ENCODE peak calls at places on chromosomes 12 and 14, in nine cellular contexts. U, V, I, M, B, S, A, L and Y are unnamed samples.

GRCh38 chr14:44112774-44113460 is 394.2 kb downstream of the FSCB start:
- DNase-seq in U (peak), V (no peak), I (no peak), M (no peak), B (no peak), S (no peak), A (no peak), L (no peak), Y (no peak)

GRCh38 chr12:990308-990648 is 745 bp upstream of the ERC1 start:
- DNase-seq in U (peak), V (peak), I (peak), M (peak), B (peak), S (peak), A (peak), L (peak), Y (peak)

GRCh38 chr12:18320036-18320617 is 58.8 kb downstream of the PIK3C2G start:
- DNase-seq in U (peak), V (no peak), I (no peak), M (no peak), B (peak), S (no peak), A (no peak), L (no peak), Y (no peak)

GRCh38 chr14:35420036-35420811 is 15.7 kb upstream of the NFKBIA start:
- DNase-seq in U (peak), V (no peak), I (no peak), M (no peak), B (no peak), S (no peak), A (no peak), L (no peak), Y (no peak)

GRCh38 chr12:26711569-26711968 is 121.4 kb downstream of the ITPR2 start:
- DNase-seq in U (no peak), V (no peak), I (no peak), M (no peak), B (no peak), S (no peak), A (no peak), L (no peak), Y (no peak)

GRCh38 chr12:31120392-31121008 is 46.8 kb downstream of the DDX11 start:
- DNase-seq in U (no peak), V (no peak), I (no peak), M (peak), B (no peak), S (no peak), A (no peak), L (no peak), Y (no peak)

GRCh38 chr12:53048033-53048779 is 1.7 kb upstream of the TNS2 start:
- DNase-seq in U (no peak), V (peak), I (peak), M (no peak), B (peak), S (peak), A (peak), L (no peak), Y (peak)

GRCh38 chr12:78194448-78194847 is 363.8 kb downstream of the NAV3 start:
- DNase-seq in U (peak), V (no peak), I (no peak), M (no peak), B (no peak), S (no peak), A (no peak), L (no peak), Y (no peak)

GRCh38 chr12:52147367-52147972 is 44.3 kb downstream of the KRT80 start:
- DNase-seq in U (peak), V (peak), I (peak), M (peak), B (peak), S (peak), A (peak), L (peak), Y (peak)

GRCh38 chr14:50335389-50335788 is 23.3 kb downstream of the DMAC2L start:
- DNase-seq in U (no peak), V (peak), I (peak), M (no peak), B (peak), S (peak), A (peak), L (no peak), Y (peak)

GRCh38 chr14:68888025-68888850 is 90.9 kb downstream of the ACTN1 start:
- DNase-seq in U (peak), V (peak), I (no peak), M (peak), B (no peak), S (no peak), A (no peak), L (no peak), Y (no peak)

GRCh38 chr14:52596320-52596719 is 43.7 kb downstream of the GPR137C start:
- DNase-seq in U (no peak), V (no peak), I (no peak), M (no peak), B (no peak), S (no peak), A (no peak), L (no peak), Y (no peak)

GRCh38 chr12:114391088-114391487 is 14.9 kb downstream of the TBX5 start:
- DNase-seq in U (no peak), V (no peak), I (no peak), M (no peak), B (no peak), S (no peak), A (no peak), L (no peak), Y (no peak)

GRCh38 chr14:69963966-69964365 is 84.8 kb downstream of the SMOC1 start:
- DNase-seq in U (no peak), V (no peak), I (peak), M (no peak), B (no peak), S (no peak), A (no peak), L (no peak), Y (no peak)

GRCh38 chr12:105706321-105706972 is 376.0 kb downstream of the C12orf75 start:
- DNase-seq in U (peak), V (peak), I (no peak), M (no peak), B (no peak), S (no peak), A (no peak), L (no peak), Y (peak)

GRCh38 chr12:121325922-121326396 is 26.3 kb downstream of the ANAPC5 start:
- DNase-seq in U (no peak), V (no peak), I (no peak), M (no peak), B (peak), S (no peak), A (no peak), L (no peak), Y (no peak)

GRCh38 chr12:86148071-86148470 is 108.1 kb downstream of the MGAT4C start:
- DNase-seq in U (peak), V (no peak), I (no peak), M (no peak), B (no peak), S (no peak), A (no peak), L (no peak), Y (no peak)

GRCh38 chr12:16610743-16611142 is 4.8 kb upstream of the LMO3 start:
- DNase-seq in U (no peak), V (no peak), I (no peak), M (no peak), B (no peak), S (no peak), A (no peak), L (no peak), Y (no peak)

GRCh38 chr12:25257590-25258324 is 7.0 kb upstream of the KRAS start:
- DNase-seq in U (no peak), V (no peak), I (no peak), M (no peak), B (no peak), S (no peak), A (no peak), L (no peak), Y (no peak)

GRCh38 chr12:75735853-75736252 is 224.4 kb upstream of the KRR1 start:
- DNase-seq in U (peak), V (no peak), I (peak), M (peak), B (peak), S (no peak), A (no peak), L (no peak), Y (no peak)

GRCh38 chr12:53746592-53747491 is 4.9 kb downstream of the CISTR start:
- DNase-seq in U (peak), V (peak), I (peak), M (peak), B (peak), S (peak), A (peak), L (peak), Y (peak)

GRCh38 chr12:51593539-51593938 is 2.5 kb downstream of the SCN8A start:
- DNase-seq in U (peak), V (no peak), I (no peak), M (no peak), B (peak), S (peak), A (peak), L (no peak), Y (no peak)

GRCh38 chr12:67747869-67748760 is 99.6 kb downstream of the DYRK2 start:
- DNase-seq in U (peak), V (no peak), I (no peak), M (no peak), B (peak), S (peak), A (no peak), L (no peak), Y (peak)

GRCh38 chr12:29516431-29516875 is 19.0 kb upstream of the OVCH1 start:
- DNase-seq in U (peak), V (no peak), I (no peak), M (no peak), B (no peak), S (no peak), A (no peak), L (no peak), Y (no peak)

GRCh38 chr14:63342381-63342780 is 23.6 kb upstream of the GPHB5 start:
- DNase-seq in U (no peak), V (no peak), I (no peak), M (no peak), B (no peak), S (no peak), A (no peak), L (no peak), Y (no peak)

GRCh38 chr12:29164477-29165163 is 15.5 kb downstream of the FAR2 start:
- DNase-seq in U (peak), V (no peak), I (no peak), M (no peak), B (no peak), S (no peak), A (no peak), L (no peak), Y (no peak)

GRCh38 chr12:25384038-25384953 is 133.6 kb upstream of the KRAS start:
- DNase-seq in U (no peak), V (no peak), I (no peak), M (no peak), B (peak), S (peak), A (no peak), L (no peak), Y (no peak)

GRCh38 chr12:100758083-100758482 is 36.5 kb upstream of the ANO4 start:
- DNase-seq in U (no peak), V (no peak), I (no peak), M (no peak), B (no peak), S (no peak), A (no peak), L (no peak), Y (no peak)

GRCh38 chr12:27969011-27969900 is 3.3 kb downstream of the PTHLH start:
- DNase-seq in U (no peak), V (peak), I (no peak), M (peak), B (no peak), S (no peak), A (peak), L (no peak), Y (peak)

GRCh38 chr14:100292301-100292775 is 13.9 kb downstream of the SLC25A29 start:
- DNase-seq in U (no peak), V (peak), I (no peak), M (peak), B (no peak), S (no peak), A (no peak), L (no peak), Y (no peak)

GRCh38 chr12:120618954-120619615 is 21.3 kb upstream of the CABP1 start:
- DNase-seq in U (no peak), V (no peak), I (peak), M (no peak), B (no peak), S (no peak), A (no peak), L (no peak), Y (no peak)

GRCh38 chr12:6469092-6469491 is 1.4 kb downstream of the VAMP1 start:
- DNase-seq in U (no peak), V (no peak), I (no peak), M (no peak), B (no peak), S (no peak), A (no peak), L (no peak), Y (no peak)

GRCh38 chr14:68143341-68143807 is 323.8 kb downstream of the RAD51B start:
- DNase-seq in U (no peak), V (peak), I (peak), M (no peak), B (peak), S (peak), A (peak), L (no peak), Y (peak)

GRCh38 chr14:56055521-56055920 is 62.7 kb upstream of the PELI2 start:
- DNase-seq in U (no peak), V (no peak), I (peak), M (no peak), B (no peak), S (no peak), A (no peak), L (no peak), Y (no peak)

GRCh38 chr14:92988786-92989755 is 66.1 kb downstream of the CHGA start:
- DNase-seq in U (no peak), V (no peak), I (no peak), M (peak), B (no peak), S (no peak), A (no peak), L (no peak), Y (no peak)

GRCh38 chr12:113149361-113150150 is at the start of gene CFAP73:
- DNase-seq in U (peak), V (no peak), I (peak), M (no peak), B (peak), S (peak), A (peak), L (no peak), Y (no peak)

GRCh38 chr12:9868271-9868815 is 811 bp downstream of the CLEC2B start:
- DNase-seq in U (no peak), V (no peak), I (no peak), M (no peak), B (no peak), S (no peak), A (no peak), L (no peak), Y (no peak)

GRCh38 chr12:104648746-104649145 is 192.0 kb downstream of the CHST11 start:
- DNase-seq in U (no peak), V (no peak), I (no peak), M (no peak), B (no peak), S (no peak), A (no peak), L (no peak), Y (no peak)

GRCh38 chr12:104641862-104642261 is 185.1 kb downstream of the CHST11 start:
- DNase-seq in U (no peak), V (no peak), I (no peak), M (no peak), B (peak), S (no peak), A (no peak), L (peak), Y (no peak)

GRCh38 chr12:104643093-104643646 is 186.4 kb downstream of the CHST11 start:
- DNase-seq in U (no peak), V (no peak), I (no peak), M (no peak), B (peak), S (no peak), A (no peak), L (no peak), Y (no peak)

GRCh38 chr12:104649217-104649834 is 192.6 kb downstream of the CHST11 start:
- DNase-seq in U (no peak), V (no peak), I (no peak), M (no peak), B (no peak), S (no peak), A (no peak), L (no peak), Y (no peak)

GRCh38 chr12:104643921-104644669 is 187.3 kb downstream of the CHST11 start:
- DNase-seq in U (no peak), V (peak), I (no peak), M (peak), B (peak), S (no peak), A (peak), L (peak), Y (no peak)
- H3K4me3 ChIP-seq in U (no peak), V (no peak), I (no peak), M (no peak), B (no peak), S (no peak), A (no peak), L (no peak), Y (no peak)

GRCh38 chr12:65123435-65124063 is 2.4 kb upstream of the WIF1 start:
- DNase-seq in U (peak), V (no peak), I (no peak), M (no peak), B (peak), S (peak), A (no peak), L (no peak), Y (no peak)
- TF ChIP-seq CTCF in U (peak), V (peak), I (peak), M (peak), B (peak), S (peak), A (peak), L (no peak), Y (peak)

GRCh38 chr12:112096667-112097066 is 11.9 kb downstream of the NAA25 start:
- DNase-seq in U (peak), V (no peak), I (no peak), M (no peak), B (no peak), S (no peak), A (no peak), L (no peak), Y (no peak)

GRCh38 chr12:112091563-112091962 is 17.0 kb downstream of the NAA25 start:
- DNase-seq in U (no peak), V (no peak), I (no peak), M (no peak), B (no peak), S (no peak), A (no peak), L (no peak), Y (no peak)

GRCh38 chr12:112097641-112098040 is 10.9 kb downstream of the NAA25 start:
- DNase-seq in U (no peak), V (no peak), I (no peak), M (no peak), B (no peak), S (no peak), A (no peak), L (no peak), Y (no peak)

GRCh38 chr12:112096070-112096469 is 12.5 kb downstream of the NAA25 start:
- DNase-seq in U (no peak), V (no peak), I (no peak), M (no peak), B (no peak), S (no peak), A (no peak), L (no peak), Y (no peak)
- H3K4me3 ChIP-seq in U (no peak), V (no peak), I (no peak), M (no peak), B (no peak), S (no peak), A (no peak), L (no peak), Y (no peak)

GRCh38 chr12:57177354-57177753 is 29.9 kb upstream of the LRP1-AS start:
- DNase-seq in U (no peak), V (no peak), I (no peak), M (no peak), B (no peak), S (no peak), A (no peak), L (no peak), Y (no peak)

GRCh38 chr12:57178213-57178612 is 30.8 kb upstream of the LRP1-AS start:
- DNase-seq in U (no peak), V (no peak), I (no peak), M (no peak), B (no peak), S (no peak), A (no peak), L (no peak), Y (no peak)

GRCh38 chr12:57175428-57176138 is 28.2 kb upstream of the LRP1-AS start:
- DNase-seq in U (peak), V (peak), I (peak), M (no peak), B (peak), S (peak), A (peak), L (peak), Y (peak)

GRCh38 chr12:57176846-57177245 is 29.4 kb upstream of the LRP1-AS start:
- DNase-seq in U (peak), V (no peak), I (no peak), M (no peak), B (no peak), S (no peak), A (no peak), L (no peak), Y (no peak)

GRCh38 chr12:57176139-57176477 is 28.7 kb upstream of the LRP1-AS start:
- DNase-seq in U (no peak), V (no peak), I (no peak), M (no peak), B (no peak), S (no peak), A (no peak), L (no peak), Y (no peak)
- TF ChIP-seq CTCF in U (no peak), V (no peak), I (no peak), M (peak), B (no peak), S (peak), A (no peak), L (no peak), Y (peak)

GRCh38 chr12:46152456-46152855 is 116.4 kb downstream of the SLC38A1 start:
- DNase-seq in U (no peak), V (no peak), I (no peak), M (no peak), B (no peak), S (no peak), A (no peak), L (no peak), Y (no peak)
- H3K4me3 ChIP-seq in U (no peak), V (no peak), I (no peak), M (no peak), B (no peak), S (no peak), A (no peak), L (no peak), Y (no peak)

GRCh38 chr14:31969371-31969770 is 107.7 kb upstream of the ARHGAP5 start:
- DNase-seq in U (no peak), V (no peak), I (no peak), M (no peak), B (no peak), S (no peak), A (no peak), L (no peak), Y (no peak)

GRCh38 chr14:31967669-31967975 is 109.5 kb upstream of the ARHGAP5 start:
- DNase-seq in U (no peak), V (no peak), I (no peak), M (no peak), B (no peak), S (no peak), A (no peak), L (no peak), Y (no peak)

GRCh38 chr14:31969841-31970240 is 107.3 kb upstream of the ARHGAP5 start:
- DNase-seq in U (no peak), V (no peak), I (no peak), M (no peak), B (no peak), S (no peak), A (no peak), L (no peak), Y (no peak)

GRCh38 chr14:31968107-31968810 is 108.8 kb upstream of the ARHGAP5 start:
- DNase-seq in U (peak), V (no peak), I (no peak), M (no peak), B (no peak), S (no peak), A (no peak), L (no peak), Y (no peak)

GRCh38 chr14:31968912-31969311 is 108.2 kb upstream of the ARHGAP5 start:
- DNase-seq in U (no peak), V (no peak), I (no peak), M (no peak), B (no peak), S (no peak), A (no peak), L (no peak), Y (no peak)
- TF ChIP-seq CTCF in U (no peak), V (no peak), I (no peak), M (no peak), B (no peak), S (no peak), A (no peak), L (no peak), Y (no peak)

GRCh38 chr14:60655898-60656754 is 6.8 kb upstream of the SIX1 start:
- DNase-seq in U (no peak), V (no peak), I (no peak), M (peak), B (no peak), S (no peak), A (no peak), L (no peak), Y (no peak)
- H3K4me3 ChIP-seq in U (peak), V (peak), I (no peak), M (no peak), B (peak), S (peak), A (peak), L (no peak), Y (peak)

GRCh38 chr12:45728625-45729232 is 777 bp upstream of the ARID2 start:
- DNase-seq in U (peak), V (peak), I (peak), M (peak), B (peak), S (peak), A (peak), L (peak), Y (peak)

GRCh38 chr12:45725631-45726593 is 3.6 kb upstream of the ARID2 start:
- DNase-seq in U (peak), V (no peak), I (peak), M (no peak), B (no peak), S (peak), A (no peak), L (peak), Y (no peak)

GRCh38 chr12:45727994-45728624 is 1.4 kb upstream of the ARID2 start:
- DNase-seq in U (no peak), V (no peak), I (no peak), M (no peak), B (no peak), S (no peak), A (no peak), L (peak), Y (no peak)

GRCh38 chr12:45726594-45727300 is 2.8 kb upstream of the ARID2 start:
- DNase-seq in U (peak), V (peak), I (peak), M (peak), B (peak), S (peak), A (peak), L (peak), Y (peak)

GRCh38 chr12:45727301-45727993 is 2.1 kb upstream of the ARID2 start:
- DNase-seq in U (peak), V (peak), I (peak), M (peak), B (peak), S (peak), A (peak), L (peak), Y (peak)
- TF ChIP-seq CTCF in U (peak), V (no peak), I (peak), M (no peak), B (no peak), S (no peak), A (no peak), L (no peak), Y (no peak)